ENCODE peak calls at places on chromosomes 3 and 15, in five cellular contexts. One of them, this sample, is unnamed.

GRCh38 chr3:98574157-98574556 is 19.3 kb downstream of the CPOX start:
- DNase-seq in iPS DF 19.7: no peak
- DNase-seq in fibroblast of lung: no peak
- DNase-seq in activated naive CD4-positive, alpha-beta T cell: no peak
- DNase-seq in GM18507: no peak
- DNase-seq in this sample: no peak

GRCh38 chr3:73509812-73510211 is 114.9 kb downstream of the PDZRN3 start:
- DNase-seq in iPS DF 19.7: no peak
- DNase-seq in fibroblast of lung: peak; percentile 50
- DNase-seq in GM18507: no peak
- DNase-seq in activated naive CD4-positive, alpha-beta T cell: no peak
- DNase-seq in this sample: no peak

GRCh38 chr15:47409601-47410000 is 307.7 kb upstream of the SEMA6D start:
- DNase-seq in fibroblast of lung: peak; percentile 78
- DNase-seq in GM18507: no peak
- DNase-seq in iPS DF 19.7: no peak
- DNase-seq in activated naive CD4-positive, alpha-beta T cell: no peak
- DNase-seq in this sample: no peak

GRCh38 chr3:189641776-189642175 is 10.6 kb downstream of the TP63 start:
- DNase-seq in fibroblast of lung: no peak
- DNase-seq in GM18507: no peak
- DNase-seq in iPS DF 19.7: no peak
- DNase-seq in activated naive CD4-positive, alpha-beta T cell: no peak
- DNase-seq in this sample: no peak

GRCh38 chr3:79651536-79652065 is 116.2 kb downstream of the ROBO1 start:
- DNase-seq in activated naive CD4-positive, alpha-beta T cell: no peak
- DNase-seq in iPS DF 19.7: no peak
- DNase-seq in GM18507: no peak
- DNase-seq in fibroblast of lung: no peak
- DNase-seq in this sample: no peak

GRCh38 chr15:80152896-80153876 is at the start of gene FAH:
- DNase-seq in iPS DF 19.7: peak; percentile 5
- DNase-seq in GM18507: no peak
- DNase-seq in fibroblast of lung: peak; percentile 54
- DNase-seq in activated naive CD4-positive, alpha-beta T cell: no peak
- DNase-seq in this sample: peak; percentile 39

GRCh38 chr3:135965129-135965505 is 411 bp upstream of the PPP2R3A start:
- DNase-seq in iPS DF 19.7: no peak
- DNase-seq in fibroblast of lung: no peak
- DNase-seq in activated naive CD4-positive, alpha-beta T cell: no peak
- DNase-seq in GM18507: no peak
- DNase-seq in this sample: peak; percentile 25

GRCh38 chr3:37745079-37745478 is 116.6 kb upstream of the CTDSPL start:
- DNase-seq in fibroblast of lung: no peak
- DNase-seq in iPS DF 19.7: no peak
- DNase-seq in activated naive CD4-positive, alpha-beta T cell: no peak
- DNase-seq in GM18507: no peak
- DNase-seq in this sample: no peak

GRCh38 chr3:156158656-156159295 is 38.4 kb downstream of the KCNAB1 start:
- DNase-seq in fibroblast of lung: no peak
- DNase-seq in activated naive CD4-positive, alpha-beta T cell: no peak
- DNase-seq in GM18507: no peak
- DNase-seq in iPS DF 19.7: no peak
- DNase-seq in this sample: no peak

GRCh38 chr3:179512398-179512797 is 50.3 kb upstream of the ACTL6A start:
- DNase-seq in activated naive CD4-positive, alpha-beta T cell: no peak
- DNase-seq in fibroblast of lung: no peak
- DNase-seq in iPS DF 19.7: no peak
- DNase-seq in GM18507: no peak
- DNase-seq in this sample: no peak

This sample was measured in HTR-8/SVneo.